ENCODE peak calls at places on chromosome 16, in ten cellular contexts. D is sigmoid colon, E is ovary, O is H1, B is transverse colon, S is stomach, Y is upper lobe of left lung, T is SK-N-SH, C is A549, V is GM12878. F is an unnamed sample.

GRCh38 chr16:67326472-67327309 is at the start of the genes KCTD19 and LRRC36:
- DNase-seq in D (peak), E (peak), O (peak), B (peak), S (peak), Y (peak), T (peak), C (peak), V (no peak), F (no peak)

GRCh38 chr16:6091021-6091420 is 993.4 kb upstream of the EEF2KMT start:
- DNase-seq in D (no peak), E (no peak), O (no peak), B (no peak), S (no peak), Y (no peak), T (no peak), C (no peak), V (no peak), F (no peak)

GRCh38 chr16:53099318-53100130 is 44.7 kb downstream of the CHD9 start:
- DNase-seq in D (peak), E (peak), O (peak), B (peak), S (peak), Y (peak), T (peak), C (peak), V (peak), F (peak)

GRCh38 chr16:72985148-72985882 is 62.6 kb downstream of the ZFHX3 start:
- DNase-seq in D (peak), E (no peak), O (no peak), B (no peak), S (no peak), Y (no peak), T (no peak), C (no peak), V (no peak), F (peak)

GRCh38 chr16:82694239-82694874 is 67.6 kb downstream of the CDH13 start:
- DNase-seq in D (no peak), E (no peak), O (no peak), B (no peak), S (no peak), Y (no peak), T (no peak), C (no peak), V (no peak), F (no peak)

GRCh38 chr16:52500963-52501362 is 46.0 kb downstream of the TOX3 start:
- DNase-seq in D (no peak), E (no peak), O (no peak), B (no peak), S (no peak), Y (no peak), T (no peak), C (no peak), V (no peak), F (no peak)

GRCh38 chr16:80084614-80085013 is 456.2 kb upstream of the DYNLRB2 start:
- DNase-seq in D (peak), E (peak), O (peak), B (peak), S (peak), Y (peak), T (no peak), C (peak), V (no peak), F (no peak)

GRCh38 chr16:60142991-60143705 is 1409.0 kb upstream of the GOT2 start:
- DNase-seq in D (no peak), E (no peak), O (no peak), B (no peak), S (no peak), Y (no peak), T (no peak), C (no peak), V (no peak), F (no peak)

GRCh38 chr16:83928341-83929055 is 24.5 kb upstream of the OSGIN1 start:
- DNase-seq in D (no peak), E (no peak), O (no peak), B (no peak), S (no peak), Y (no peak), T (no peak), C (no peak), V (no peak), F (no peak)

GRCh38 chr16:3980311-3981111 is 100.0 kb upstream of the CREBBP start:
- DNase-seq in D (no peak), E (peak), O (no peak), B (no peak), S (no peak), Y (no peak), T (peak), C (no peak), V (no peak), F (no peak)
- TF ChIP-seq EP300 in D (no peak), E (no peak), O (no peak), B (no peak), S (no peak), Y (no peak), T (no peak), C (no peak), V (no peak), F (no peak)

DNA sequence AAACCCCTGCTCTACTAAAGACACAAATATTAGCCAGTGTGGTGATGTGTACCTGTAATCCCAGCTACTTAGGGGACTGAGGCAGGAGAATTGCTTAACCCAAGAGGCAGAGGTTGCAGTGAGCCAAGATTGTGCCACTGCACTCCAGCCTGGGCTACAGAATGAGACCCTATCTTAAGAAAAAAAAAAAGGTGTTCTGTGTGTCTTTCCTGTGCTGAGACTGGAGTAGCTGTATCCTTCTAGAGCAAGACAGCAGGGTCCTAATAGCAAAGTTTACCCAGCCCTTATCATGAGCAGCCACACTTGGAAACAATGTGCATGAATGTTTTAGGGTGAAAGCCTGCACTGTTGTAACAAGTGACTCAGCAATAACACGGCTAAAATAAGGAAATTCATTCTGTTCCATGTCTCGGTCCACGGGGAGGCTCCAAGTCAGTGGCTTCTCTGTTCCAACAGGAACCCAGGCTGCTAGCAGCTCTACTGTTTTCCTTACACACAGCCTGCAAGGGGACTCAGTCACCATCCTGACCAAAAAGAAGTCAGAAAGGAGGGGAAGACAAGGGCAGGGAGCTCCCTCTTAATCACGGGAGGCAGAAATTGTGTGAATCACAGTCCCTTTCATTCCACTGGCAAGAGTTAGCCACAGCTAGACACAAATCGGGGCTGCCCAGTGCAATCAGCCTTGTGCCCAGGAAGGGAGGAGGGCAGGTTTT is 7.1 kb upstream of the SLC5A11 start:
- DNase-seq in D (no peak), E (no peak), O (no peak), B (peak), S (no peak), Y (peak), T (no peak), C (peak), V (no peak), F (peak)
- TF ChIP-seq EP300 in D (no peak), E (no peak), O (no peak), B (no peak), S (no peak), Y (no peak), T (no peak), C (no peak), V (no peak), F (peak)

GRCh38 chr16:803751-804075 is 3.2 kb upstream of the GNG13 start:
- DNase-seq in D (no peak), E (no peak), O (no peak), B (no peak), S (no peak), Y (no peak), T (no peak), C (no peak), V (no peak), F (no peak)

GRCh38 chr16:802914-803750 is 2.6 kb upstream of the GNG13 start:
- DNase-seq in D (no peak), E (no peak), O (no peak), B (no peak), S (no peak), Y (no peak), T (no peak), C (no peak), V (no peak), F (no peak)

GRCh38 chr16:805474-805873 is 4.9 kb upstream of the GNG13 start:
- DNase-seq in D (no peak), E (no peak), O (no peak), B (no peak), S (no peak), Y (no peak), T (no peak), C (no peak), V (no peak), F (no peak)

GRCh38 chr16:804193-805048 is 3.9 kb upstream of the GNG13 start:
- DNase-seq in D (no peak), E (no peak), O (no peak), B (no peak), S (no peak), Y (no peak), T (no peak), C (no peak), V (no peak), F (no peak)

GRCh38 chr16:807345-808251 is 7.1 kb upstream of the GNG13 start:
- DNase-seq in D (peak), E (peak), O (peak), B (peak), S (peak), Y (peak), T (peak), C (peak), V (peak), F (peak)
- TF ChIP-seq EP300 in D (no peak), E (no peak), O (peak), B (no peak), S (no peak), Y (no peak), T (no peak), C (no peak), V (no peak), F (peak)

GRCh38 chr16:57630931-57631845 is 2.8 kb downstream of the ADGRG1 start:
- DNase-seq in D (peak), E (no peak), O (no peak), B (no peak), S (no peak), Y (no peak), T (no peak), C (no peak), V (no peak), F (no peak)
- TF ChIP-seq EP300 in D (no peak), E (no peak), O (no peak), B (no peak), S (no peak), Y (no peak), T (no peak), C (no peak), V (no peak), F (no peak)

GRCh38 chr16:89104930-89105571 is 11.4 kb downstream of the ACSF3 start:
- DNase-seq in D (no peak), E (no peak), O (no peak), B (no peak), S (no peak), Y (no peak), T (no peak), C (no peak), V (no peak), F (no peak)
- TF ChIP-seq EP300 in D (no peak), E (no peak), O (no peak), B (no peak), S (no peak), Y (no peak), T (no peak), C (no peak), V (no peak), F (no peak)

GRCh38 chr16:89562027-89562599 is 1.6 kb downstream of the RPL13 start:
- DNase-seq in D (no peak), E (no peak), O (no peak), B (peak), S (peak), Y (peak), T (no peak), C (no peak), V (no peak), F (no peak)

GRCh38 chr16:89562939-89563338 is 2.5 kb downstream of the RPL13 start:
- DNase-seq in D (no peak), E (no peak), O (no peak), B (no peak), S (no peak), Y (no peak), T (no peak), C (no peak), V (no peak), F (no peak)

GRCh38 chr16:89563639-89564392 is 3.3 kb downstream of the RPL13 start:
- DNase-seq in D (no peak), E (no peak), O (no peak), B (no peak), S (no peak), Y (no peak), T (no peak), C (no peak), V (no peak), F (no peak)

GRCh38 chr16:89560413-89561194 is at the start of gene RPL13:
- DNase-seq in D (peak), E (peak), O (peak), B (peak), S (peak), Y (peak), T (peak), C (peak), V (peak), F (peak)

GRCh38 chr16:89561195-89562026 is 929 bp downstream of the RPL13 start:
- DNase-seq in D (no peak), E (no peak), O (no peak), B (no peak), S (no peak), Y (no peak), T (no peak), C (no peak), V (no peak), F (no peak)
- TF ChIP-seq EP300 in D (no peak), E (no peak), O (no peak), B (no peak), S (no peak), Y (no peak), T (no peak), C (no peak), V (no peak), F (no peak)

DNA sequence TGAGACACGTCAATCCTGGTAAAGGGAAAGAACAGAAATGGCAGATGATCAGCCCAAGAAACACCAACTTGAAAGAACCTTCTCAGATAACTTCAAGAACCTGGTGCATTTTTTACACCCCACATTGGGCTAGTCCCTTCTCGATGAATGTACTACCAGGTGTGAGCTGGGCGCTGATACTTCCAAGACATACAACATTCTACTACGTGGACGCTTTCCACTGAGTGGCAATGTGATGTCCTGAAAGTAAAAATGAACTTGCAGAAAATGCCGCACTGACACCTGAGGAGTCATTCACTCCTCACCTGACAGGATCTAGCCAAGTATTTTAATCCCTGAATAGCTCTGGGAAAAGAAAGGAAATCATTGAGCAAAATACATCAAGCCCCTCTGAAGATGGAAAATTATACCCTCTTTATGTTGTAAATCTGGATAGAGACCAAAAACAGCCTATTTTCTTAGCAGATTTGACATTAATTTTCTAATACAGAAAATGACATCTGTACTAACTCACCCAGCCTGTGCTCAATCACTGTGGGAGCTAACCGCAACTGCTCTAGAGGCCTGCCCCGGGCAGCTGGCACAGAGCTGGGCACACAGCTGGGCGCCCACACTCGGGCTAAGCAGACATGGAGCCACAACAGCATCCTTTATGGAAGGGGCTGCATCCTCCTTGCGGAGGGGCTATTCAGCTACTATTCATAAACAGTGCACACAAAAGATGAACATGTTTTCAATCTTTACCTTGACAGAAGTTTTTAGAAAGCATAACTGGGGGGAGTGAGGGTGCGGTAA is 16.2 kb downstream of the SNN start:
- DNase-seq in D (peak), E (no peak), O (no peak), B (no peak), S (no peak), Y (no peak), T (no peak), C (no peak), V (no peak), F (no peak)
- TF ChIP-seq EP300 in D (no peak), E (no peak), O (no peak), B (no peak), S (no peak), Y (no peak), T (no peak), C (no peak), V (no peak), F (no peak)

GRCh38 chr16:7614022-7614795 is 281.6 kb downstream of the RBFOX1 start:
- DNase-seq in D (no peak), E (no peak), O (no peak), B (no peak), S (no peak), Y (no peak), T (no peak), C (no peak), V (no peak), F (no peak)

GRCh38 chr16:7613518-7613917 is 280.9 kb downstream of the RBFOX1 start:
- DNase-seq in D (no peak), E (no peak), O (no peak), B (no peak), S (no peak), Y (no peak), T (no peak), C (no peak), V (no peak), F (no peak)

DNA sequence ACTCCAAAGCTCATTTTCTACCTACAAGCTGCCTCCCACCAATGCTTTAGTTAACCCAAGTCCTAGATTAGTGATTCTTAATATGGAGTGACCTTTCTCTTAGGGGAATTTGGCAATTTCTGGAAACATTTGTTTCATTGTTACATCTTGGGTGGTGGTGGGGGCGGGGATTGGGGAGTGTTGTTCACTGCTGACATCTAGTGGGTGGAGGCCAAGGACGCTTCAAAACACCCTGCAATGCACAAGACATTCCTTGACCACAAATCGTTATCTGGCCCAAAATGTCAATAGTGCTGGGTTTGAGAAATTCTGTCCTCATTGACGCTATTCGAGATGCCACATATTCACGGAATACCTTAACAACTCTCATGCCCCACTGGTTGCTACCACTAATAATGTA is 282.9 kb downstream of the RBFOX1 start:
- DNase-seq in D (no peak), E (no peak), O (no peak), B (no peak), S (no peak), Y (no peak), T (peak), C (no peak), V (no peak), F (no peak)
- TF ChIP-seq EP300 in D (no peak), E (no peak), O (no peak), B (no peak), S (no peak), Y (no peak), T (no peak), C (no peak), V (no peak), F (no peak)

GRCh38 chr16:50270510-50271147 is 4.3 kb downstream of the ADCY7 start:
- DNase-seq in D (peak), E (no peak), O (no peak), B (no peak), S (no peak), Y (peak), T (no peak), C (no peak), V (no peak), F (no peak)
- TF ChIP-seq EP300 in D (no peak), E (no peak), O (no peak), B (no peak), S (no peak), Y (no peak), T (no peak), C (no peak), V (no peak), F (no peak)